ENCODE peak calls at places on chromosomes 5 and 9, in nine cellular contexts. B is epithelial cell of esophagus, S is HepG2, K is fibroblast of the aortic adventitia, Y is Panc1, T is NB4, X is K562, R is body of pancreas, V is AG10803. W is an unnamed sample.

GRCh38 chr5:95668216-95668615 is 14.6 kb downstream of the SPATA9 start:
- DNase-seq in B (no peak), S (no peak), K (peak; percentile 64), Y (no peak), T (no peak), X (no peak), R (no peak), V (peak; percentile 25), W (peak; percentile 34)

GRCh38 chr5:34716986-34717385 is 60.9 kb downstream of the RAI14 start:
- DNase-seq in B (no peak), S (no peak), K (no peak), Y (no peak), T (no peak), X (no peak), R (no peak), V (no peak), W (no peak)

GRCh38 chr9:36036780-36037579 is at the start of gene RECK:
- DNase-seq in B (peak; percentile 82), S (peak; percentile 43), K (peak; percentile 80), Y (peak; percentile 30), T (peak; percentile 72), X (peak; percentile 90), R (peak; percentile 82), V (peak; percentile 93), W (peak; percentile 78)

GRCh38 chr5:53262348-53262970 is 152.9 kb upstream of the MOCS2 start:
- DNase-seq in B (peak; percentile 77), S (peak; percentile 2), K (peak; percentile 80), Y (no peak), T (peak; percentile 14), X (peak; percentile 12), R (no peak), V (peak; percentile 64), W (peak; percentile 80)

GRCh38 chr5:150122158-150122510 is 33.5 kb downstream of the PDGFRB start:
- DNase-seq in B (peak; percentile 44), S (peak; percentile 56), K (no peak), Y (no peak), T (peak; percentile 73), X (peak; percentile 73), R (no peak), V (no peak), W (no peak)

GRCh38 chr5:56815657-56816545 is 552 bp downstream of the MAP3K1 start:
- DNase-seq in B (peak; percentile 62), S (no peak), K (no peak), Y (no peak), T (peak; percentile 67), X (peak; percentile 37), R (peak; percentile 54), V (peak; percentile 40), W (no peak)

GRCh38 chr5:139725073-139725830 is 70.4 kb upstream of the PSD2 start:
- DNase-seq in B (no peak), S (peak; percentile 77), K (peak; percentile 60), Y (no peak), T (no peak), X (peak; percentile 37), R (peak; percentile 45), V (peak; percentile 62), W (peak; percentile 84)

GRCh38 chr9:18268381-18268780 is 205.6 kb upstream of the ADAMTSL1 start:
- DNase-seq in B (peak; percentile 30), S (no peak), K (peak; percentile 68), Y (no peak), T (no peak), X (no peak), R (no peak), V (peak; percentile 82), W (peak; percentile 59)

GRCh38 chr5:154712518-154713437 is 42.4 kb upstream of the LARP1 start:
- DNase-seq in B (peak; percentile 63), S (no peak), K (no peak), Y (no peak), T (no peak), X (peak; percentile 5), R (peak; percentile 92), V (peak; percentile 12), W (no peak)

GRCh38 chr9:111330124-111330523 is at the start of gene OR2K2:
- DNase-seq in B (no peak), S (no peak), K (no peak), Y (no peak), T (no peak), X (no peak), R (no peak), V (no peak), W (no peak)

GRCh38 chr9:136754059-136754572 is 3.9 kb downstream of the LCN8 start:
- DNase-seq in B (no peak), S (no peak), K (no peak), Y (no peak), T (no peak), X (no peak), R (no peak), V (no peak), W (no peak)

GRCh38 chr9:4515958-4516375 is 25.7 kb downstream of the SLC1A1 start:
- DNase-seq in B (no peak), S (no peak), K (peak; percentile 96), Y (no peak), T (no peak), X (no peak), R (no peak), V (peak; percentile 66), W (peak; percentile 47)

GRCh38 chr9:76365028-76365427 is 29.2 kb downstream of the RFK start:
- DNase-seq in B (peak; percentile 81), S (peak; percentile 78), K (peak; percentile 81), Y (no peak), T (no peak), X (no peak), R (no peak), V (peak; percentile 40), W (peak; percentile 43)

GRCh38 chr5:107670028-107670926 is 460 bp downstream of the EFNA5 start:
- DNase-seq in B (peak; percentile 59), S (no peak), K (peak; percentile 19), Y (no peak), T (no peak), X (no peak), R (peak; percentile 22), V (no peak), W (peak; percentile 47)

GRCh38 chr5:54851449-54851848 is 133.9 kb downstream of the ESM1 start:
- DNase-seq in B (peak; percentile 76), S (no peak), K (no peak), Y (no peak), T (no peak), X (no peak), R (no peak), V (no peak), W (no peak)

GRCh38 chr5:54841481-54841880 is 143.9 kb downstream of the ESM1 start:
- DNase-seq in B (no peak), S (no peak), K (no peak), Y (no peak), T (no peak), X (no peak), R (no peak), V (no peak), W (no peak)

GRCh38 chr5:54844905-54845566 is 140.4 kb downstream of the ESM1 start:
- DNase-seq in B (peak; percentile 60), S (peak; percentile 8), K (peak; percentile 84), Y (peak; percentile 8), T (peak; percentile 56), X (peak; percentile 11), R (no peak), V (peak; percentile 76), W (peak; percentile 83)

DNA sequence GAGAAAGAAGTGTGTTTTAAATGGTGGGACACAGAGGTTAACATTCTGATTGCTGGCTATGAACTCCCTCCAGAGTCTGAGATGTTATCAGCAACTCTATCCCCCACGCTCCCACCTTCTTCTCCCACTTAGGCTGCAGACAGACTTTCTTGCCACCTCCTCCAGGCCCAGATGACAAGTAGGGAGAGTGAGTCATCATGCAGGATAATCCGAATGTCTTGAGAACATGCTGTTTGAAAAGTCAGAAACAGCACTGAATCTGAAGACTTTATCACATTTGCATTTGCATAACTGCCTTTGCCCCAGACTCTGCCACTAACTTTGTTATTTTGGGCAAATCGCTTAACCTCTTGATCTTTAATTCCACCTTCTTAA is 139.8 kb downstream of the ESM1 start:
- DNase-seq in B (peak; percentile 68), S (no peak), K (peak; percentile 42), Y (no peak), T (peak; percentile 4), X (peak; percentile 20), R (no peak), V (peak; percentile 54), W (peak; percentile 66)
- H3K4me3 ChIP-seq in B (no peak overlapping the region), S (no peak overlapping the region), K (no peak overlapping the region), Y (no peak overlapping the region), T (no peak overlapping the region), X (no peak overlapping the region), R (no peak overlapping the region), V (no peak overlapping the region), W (no peak overlapping the region)

DNA sequence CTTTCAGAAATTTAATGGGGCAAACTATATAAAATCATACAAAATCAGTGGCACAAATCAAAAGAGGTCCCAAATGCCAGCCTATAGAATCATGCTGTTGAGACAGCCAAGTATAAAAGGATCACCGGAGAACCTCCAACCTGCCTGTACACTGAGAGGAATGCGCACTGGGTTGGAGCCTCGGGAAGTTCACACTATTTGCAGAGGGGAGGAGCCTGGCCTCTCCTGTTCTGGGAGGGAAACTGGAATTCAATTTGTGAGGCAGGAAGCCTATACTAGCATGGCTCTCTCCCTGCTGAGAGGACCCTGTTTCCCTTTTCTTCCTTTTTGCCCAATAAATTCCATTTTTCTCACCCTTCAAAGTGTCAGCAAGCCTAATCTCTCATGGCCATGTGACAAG is 406.0 kb downstream of the HINT1 start:
- DNase-seq in B (no peak), S (no peak), K (no peak), Y (no peak), T (no peak), X (no peak), R (no peak), V (no peak), W (no peak)
- TF ChIP-seq CTCF in B (no peak), S (no peak), K (no peak), Y (no peak), T (no peak), X (no peak), R (no peak), V (no peak), W (no peak)

DNA sequence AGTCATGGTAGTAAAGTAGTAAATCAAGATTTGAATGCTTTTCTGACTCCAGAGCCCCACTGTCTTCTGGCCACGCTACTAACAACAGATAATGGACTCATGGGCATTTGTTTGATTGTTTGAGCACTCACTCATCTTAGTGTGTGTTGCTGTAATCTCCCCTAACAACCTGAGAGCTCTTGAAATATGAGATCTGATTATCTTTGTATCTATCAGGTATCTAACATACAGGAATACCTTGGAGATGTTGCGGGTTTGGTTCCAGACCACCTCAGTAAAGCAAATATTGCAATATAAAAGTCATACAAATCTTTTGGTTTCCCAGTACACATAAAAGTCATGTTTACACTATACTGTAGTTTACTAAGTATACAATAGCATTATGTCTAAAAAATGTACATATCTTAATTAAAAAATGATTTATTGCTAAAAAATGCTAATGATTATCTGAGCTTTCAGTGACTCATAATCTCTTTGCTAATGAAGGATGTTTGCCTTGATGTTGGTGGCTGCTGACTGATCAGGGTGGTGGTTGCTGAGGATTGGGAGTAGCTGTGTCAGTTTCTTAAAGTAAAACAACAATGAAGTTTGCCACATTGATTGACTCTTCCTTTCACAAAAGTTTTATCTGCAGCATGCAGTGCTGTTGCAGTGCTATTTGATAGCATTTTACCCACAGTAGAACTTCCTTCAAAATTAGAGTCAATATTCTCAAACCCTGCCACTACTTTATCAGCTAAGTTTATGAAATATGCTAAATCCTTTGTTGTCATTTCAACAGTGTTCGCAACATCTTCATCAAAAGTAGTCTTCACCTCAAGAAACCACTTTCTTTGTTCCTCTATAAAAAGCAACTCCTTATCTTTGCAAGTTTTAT is 92.2 kb downstream of the ZNF462 start:
- DNase-seq in B (peak; percentile 52), S (no peak), K (no peak), Y (no peak), T (no peak), X (no peak), R (no peak), V (no peak), W (no peak)
- H3K4me3 ChIP-seq in B (no peak overlapping the region), S (no peak overlapping the region), K (no peak overlapping the region), Y (no peak overlapping the region), T (no peak overlapping the region), X (no peak overlapping the region), R (no peak overlapping the region), V (no peak overlapping the region), W (no peak overlapping the region)

GRCh38 chr5:173629628-173630027 is 13.2 kb upstream of the BOD1 start:
- DNase-seq in B (no peak), S (no peak), K (no peak), Y (no peak), T (peak; percentile 39), X (peak; percentile 63), R (no peak), V (no peak), W (no peak)
- TF ChIP-seq CTCF in B (peak; percentile 17), S (peak; percentile 71), K (peak; percentile 12), Y (peak; percentile 67), T (peak; percentile 45), X (peak; percentile 64), R (no peak), V (peak; percentile 15), W (peak; percentile 35)

W was measured in cardiac fibroblast.